ENCODE peak calls at places on chromosomes 7 and 10, in five cellular contexts. One of them, this sample, is unnamed.
A peak's percentile ranks its signal among the peaks of the same experiment; 100 is the strongest.

GRCh38 chr7:124940306-124940705 is 10.7 kb upstream of the POT1 start:
- DNase-seq in hippocampal formation: no peak
- DNase-seq in activated CD4-positive, alpha-beta T cell treated with anti-CD3 and anti-CD28 coated beads, Interleukin-2, amount 50 U/mL, for 1 hour: no peak
- DNase-seq in WERI-Rb-1: no peak
- DNase-seq in naive thymus-derived CD8-positive, alpha-beta T cell: no peak
- DNase-seq in this sample: peak; percentile 62

GRCh38 chr10:130492266-130492934 is 356.2 kb downstream of the GLRX3 start:
- DNase-seq in hippocampal formation: no peak
- DNase-seq in activated CD4-positive, alpha-beta T cell treated with anti-CD3 and anti-CD28 coated beads, Interleukin-2, amount 50 U/mL, for 1 hour: no peak
- DNase-seq in WERI-Rb-1: no peak
- DNase-seq in naive thymus-derived CD8-positive, alpha-beta T cell: no peak
- DNase-seq in this sample: no peak

GRCh38 chr10:6401562-6402348 is 178.3 kb downstream of the PRKCQ start:
- DNase-seq in hippocampal formation: peak; percentile 78
- DNase-seq in activated CD4-positive, alpha-beta T cell treated with anti-CD3 and anti-CD28 coated beads, Interleukin-2, amount 50 U/mL, for 1 hour: peak; percentile 43
- DNase-seq in WERI-Rb-1: peak; percentile 42
- DNase-seq in naive thymus-derived CD8-positive, alpha-beta T cell: peak; percentile 58
- DNase-seq in this sample: peak; percentile 94

GRCh38 chr7:155710035-155710434 is 65.6 kb downstream of the RBM33 start:
- DNase-seq in hippocampal formation: no peak
- DNase-seq in activated CD4-positive, alpha-beta T cell treated with anti-CD3 and anti-CD28 coated beads, Interleukin-2, amount 50 U/mL, for 1 hour: no peak
- DNase-seq in WERI-Rb-1: no peak
- DNase-seq in naive thymus-derived CD8-positive, alpha-beta T cell: no peak
- DNase-seq in this sample: no peak

GRCh38 chr7:137986252-137987010 is 15.5 kb downstream of the CREB3L2 start:
- DNase-seq in hippocampal formation: no peak
- DNase-seq in activated CD4-positive, alpha-beta T cell treated with anti-CD3 and anti-CD28 coated beads, Interleukin-2, amount 50 U/mL, for 1 hour: no peak
- DNase-seq in WERI-Rb-1: no peak
- DNase-seq in naive thymus-derived CD8-positive, alpha-beta T cell: no peak
- DNase-seq in this sample: peak; percentile 92

GRCh38 chr10:75079436-75080083 is 31.9 kb upstream of the SAMD8 start:
- DNase-seq in hippocampal formation: no peak
- DNase-seq in activated CD4-positive, alpha-beta T cell treated with anti-CD3 and anti-CD28 coated beads, Interleukin-2, amount 50 U/mL, for 1 hour: no peak
- DNase-seq in WERI-Rb-1: no peak
- DNase-seq in naive thymus-derived CD8-positive, alpha-beta T cell: no peak
- DNase-seq in this sample: no peak

GRCh38 chr10:119208553-119208940 is 1.2 kb downstream of the GRK5 start:
- DNase-seq in hippocampal formation: no peak
- DNase-seq in activated CD4-positive, alpha-beta T cell treated with anti-CD3 and anti-CD28 coated beads, Interleukin-2, amount 50 U/mL, for 1 hour: no peak
- DNase-seq in WERI-Rb-1: no peak
- DNase-seq in naive thymus-derived CD8-positive, alpha-beta T cell: no peak
- DNase-seq in this sample: peak; percentile 41

GRCh38 chr10:100229819-100230422 is 525 bp upstream of the CHUK start:
- DNase-seq in hippocampal formation: no peak
- DNase-seq in activated CD4-positive, alpha-beta T cell treated with anti-CD3 and anti-CD28 coated beads, Interleukin-2, amount 50 U/mL, for 1 hour: no peak
- DNase-seq in WERI-Rb-1: no peak
- DNase-seq in naive thymus-derived CD8-positive, alpha-beta T cell: no peak
- DNase-seq in this sample: no peak

GRCh38 chr10:86410542-86411124 is 44.0 kb upstream of the GRID1 start:
- DNase-seq in hippocampal formation: no peak
- DNase-seq in activated CD4-positive, alpha-beta T cell treated with anti-CD3 and anti-CD28 coated beads, Interleukin-2, amount 50 U/mL, for 1 hour: no peak
- DNase-seq in WERI-Rb-1: no peak
- DNase-seq in naive thymus-derived CD8-positive, alpha-beta T cell: no peak
- DNase-seq in this sample: peak; percentile 59

GRCh38 chr7:139034855-139035587 is 821 bp downstream of the ZC3HAV1L start:
- DNase-seq in hippocampal formation: no peak
- DNase-seq in activated CD4-positive, alpha-beta T cell treated with anti-CD3 and anti-CD28 coated beads, Interleukin-2, amount 50 U/mL, for 1 hour: no peak
- DNase-seq in WERI-Rb-1: peak; percentile 46
- DNase-seq in naive thymus-derived CD8-positive, alpha-beta T cell: no peak
- DNase-seq in this sample: peak; percentile 22

GRCh38 chr10:79488303-79488702 is 24.0 kb upstream of the EIF5AL1 start:
- DNase-seq in hippocampal formation: no peak
- DNase-seq in activated CD4-positive, alpha-beta T cell treated with anti-CD3 and anti-CD28 coated beads, Interleukin-2, amount 50 U/mL, for 1 hour: no peak
- DNase-seq in WERI-Rb-1: no peak
- DNase-seq in naive thymus-derived CD8-positive, alpha-beta T cell: no peak
- DNase-seq in this sample: peak; percentile 94

GRCh38 chr10:127853868-127854768 is 38.6 kb downstream of the CLRN3 start:
- DNase-seq in hippocampal formation: peak; percentile 72
- DNase-seq in activated CD4-positive, alpha-beta T cell treated with anti-CD3 and anti-CD28 coated beads, Interleukin-2, amount 50 U/mL, for 1 hour: peak; percentile 45
- DNase-seq in WERI-Rb-1: peak; percentile 69
- DNase-seq in naive thymus-derived CD8-positive, alpha-beta T cell: peak; percentile 15
- DNase-seq in this sample: peak; percentile 74

GRCh38 chr10:51244739-51245138 is 170.5 kb downstream of the PRKG1 start:
- DNase-seq in hippocampal formation: no peak
- DNase-seq in activated CD4-positive, alpha-beta T cell treated with anti-CD3 and anti-CD28 coated beads, Interleukin-2, amount 50 U/mL, for 1 hour: no peak
- DNase-seq in WERI-Rb-1: no peak
- DNase-seq in naive thymus-derived CD8-positive, alpha-beta T cell: no peak
- DNase-seq in this sample: peak; percentile 86

GRCh38 chr10:72044417-72045041 is 43.8 kb downstream of the SPOCK2 start:
- DNase-seq in hippocampal formation: peak; percentile 91
- DNase-seq in activated CD4-positive, alpha-beta T cell treated with anti-CD3 and anti-CD28 coated beads, Interleukin-2, amount 50 U/mL, for 1 hour: no peak
- DNase-seq in WERI-Rb-1: no peak
- DNase-seq in naive thymus-derived CD8-positive, alpha-beta T cell: no peak
- DNase-seq in this sample: no peak

GRCh38 chr10:57692255-57692980 is 575.3 kb downstream of the IPMK start:
- DNase-seq in hippocampal formation: no peak
- DNase-seq in activated CD4-positive, alpha-beta T cell treated with anti-CD3 and anti-CD28 coated beads, Interleukin-2, amount 50 U/mL, for 1 hour: no peak
- DNase-seq in WERI-Rb-1: no peak
- DNase-seq in naive thymus-derived CD8-positive, alpha-beta T cell: no peak
- DNase-seq in this sample: peak; percentile 94